ENCODE peak calls at places on chromosomes 1 and 21, in four cellular contexts. M is dorsolateral prefrontal cortex, I is suprapubic skin, X is GM20000. C is an unnamed sample.

GRCh38 chr1:150536836-150537731 is 12.1 kb upstream of the ADAMTSL4 start:
- DNase-seq in M (no peak), I (no peak), X (no peak), C (no peak)

GRCh38 chr1:55833452-55834160 is 618.4 kb upstream of the USP24 start:
- DNase-seq in M (no peak), I (no peak), X (no peak), C (peak)

GRCh38 chr1:155324717-155325595 is 4.3 kb downstream of the RUSC1 start:
- DNase-seq in M (no peak), I (peak), X (peak), C (peak)

GRCh38 chr1:58456470-58456869 is 90.1 kb downstream of the OMA1 start:
- DNase-seq in M (no peak), I (no peak), X (no peak), C (peak)

GRCh38 chr21:27653481-27653880 is 686.6 kb upstream of the ADAMTS5 start:
- DNase-seq in M (no peak), I (no peak), X (no peak), C (no peak)

GRCh38 chr1:161732319-161732718 is 11.0 kb downstream of the FCRLB start:
- DNase-seq in M (no peak), I (no peak), X (no peak), C (no peak)

GRCh38 chr1:41238311-41239094 is 3.6 kb downstream of the SCMH1 start:
- DNase-seq in M (no peak), I (no peak), X (no peak), C (no peak)

GRCh38 chr1:48236716-48237470 is 14.4 kb downstream of the SLC5A9 start:
- DNase-seq in M (no peak), I (peak), X (peak), C (peak)

GRCh38 chr1:82903626-82904025 is 1095.3 kb downstream of the TTLL7 start:
- DNase-seq in M (no peak), I (no peak), X (no peak), C (no peak)

GRCh38 chr1:27915082-27915575 is 19.7 kb upstream of the SMPDL3B start:
- DNase-seq in M (no peak), I (no peak), X (no peak), C (no peak)

GRCh38 chr1:160942926-160943325 is 11.7 kb downstream of the ITLN2 start:
- DNase-seq in M (no peak), I (no peak), X (no peak), C (no peak)

GRCh38 chr1:83626603-83627002 is 372.3 kb downstream of the TTLL7 start:
- DNase-seq in M (no peak), I (no peak), X (no peak), C (no peak)

GRCh38 chr1:14810631-14811325 is 212.3 kb downstream of the KAZN start:
- DNase-seq in M (no peak), I (no peak), X (no peak), C (peak)

GRCh38 chr1:193339396-193339795 is 153.0 kb upstream of the B3GALT2 start:
- DNase-seq in M (no peak), I (no peak), X (no peak), C (no peak)

GRCh38 chr1:45953934-45954333 is 150.5 kb downstream of the MAST2 start:
- DNase-seq in M (no peak), I (no peak), X (no peak), C (peak)

GRCh38 chr1:24825174-24825573 is 79.9 kb downstream of the CLIC4 start:
- DNase-seq in M (no peak), I (no peak), X (no peak), C (no peak)

GRCh38 chr1:24201941-24202440 is 14.9 kb upstream of the IFNLR1 start:
- DNase-seq in M (peak), I (peak), X (peak), C (peak)

GRCh38 chr1:183234660-183235476 is 48.8 kb downstream of the LAMC2 start:
- DNase-seq in M (peak), I (peak), X (no peak), C (peak)

GRCh38 chr1:145871994-145872411 is 13.1 kb upstream of the PIAS3 start:
- DNase-seq in M (peak), I (no peak), X (peak), C (peak)

GRCh38 chr1:37153701-37154100 is 119.4 kb upstream of the GRIK3 start:
- DNase-seq in M (no peak), I (no peak), X (no peak), C (no peak)

GRCh38 chr1:22677861-22678521 is 25.0 kb downstream of the C1QB start:
- DNase-seq in M (no peak), I (no peak), X (no peak), C (no peak)

GRCh38 chr1:41404308-41404755 is 43.1 kb downstream of the FOXO6 start:
- DNase-seq in M (peak), I (no peak), X (no peak), C (no peak)

GRCh38 chr1:97013904-97014303 is 292.3 kb downstream of the PTBP2 start:
- DNase-seq in M (no peak), I (no peak), X (no peak), C (peak)

GRCh38 chr1:185567006-185567405 is 167.2 kb upstream of the HMCN1 start:
- DNase-seq in M (no peak), I (no peak), X (peak), C (peak)

GRCh38 chr1:87093286-87093685 is 178.9 kb downstream of the HS2ST1 start:
- DNase-seq in M (no peak), I (no peak), X (no peak), C (no peak)

GRCh38 chr1:227542153-227543120 is 20.9 kb upstream of the ZNF678 start:
- DNase-seq in M (peak), I (peak), X (peak), C (peak)

GRCh38 chr1:230572121-230573083 is 69.9 kb upstream of the COG2 start:
- DNase-seq in M (no peak), I (no peak), X (no peak), C (no peak)

GRCh38 chr1:245556057-245556456 is 401.3 kb downstream of the KIF26B start:
- DNase-seq in M (no peak), I (no peak), X (no peak), C (no peak)

GRCh38 chr1:209158851-209159250 is 424.7 kb upstream of the CAMK1G start:
- DNase-seq in M (no peak), I (no peak), X (no peak), C (no peak)

GRCh38 chr1:160629286-160630210 is 17.3 kb downstream of the SLAMF1 start:
- DNase-seq in M (peak), I (no peak), X (no peak), C (no peak)

GRCh38 chr1:111912116-111912515 is 77.4 kb downstream of the KCND3 start:
- DNase-seq in M (no peak), I (no peak), X (no peak), C (no peak)

GRCh38 chr1:45356186-45356585 is 15.9 kb upstream of the MUTYH start:
- DNase-seq in M (no peak), I (no peak), X (no peak), C (no peak)

GRCh38 chr1:182783068-182783467 is 6.5 kb upstream of the NPL start:
- DNase-seq in M (no peak), I (no peak), X (no peak), C (no peak)

GRCh38 chr1:116763787-116764465 is 9.7 kb downstream of the CD2 start:
- DNase-seq in M (no peak), I (no peak), X (no peak), C (no peak)

GRCh38 chr1:164712131-164713031 is 153.4 kb downstream of the PBX1 start:
- DNase-seq in M (no peak), I (no peak), X (no peak), C (peak)

GRCh38 chr1:212062832-212063438 is 27.4 kb downstream of the DTL start:
- DNase-seq in M (no peak), I (no peak), X (peak), C (peak)

GRCh38 chr1:8329439-8329838 is 11.5 kb downstream of the SLC45A1 start:
- DNase-seq in M (no peak), I (no peak), X (no peak), C (no peak)

GRCh38 chr1:6627841-6628545 is 3.3 kb downstream of the THAP3 start:
- DNase-seq in M (no peak), I (no peak), X (no peak), C (no peak)

GRCh38 chr1:6627031-6627430 is 2.4 kb downstream of the THAP3 start:
- DNase-seq in M (no peak), I (no peak), X (no peak), C (no peak)

GRCh38 chr1:6624712-6625578 is at the start of gene THAP3:
- DNase-seq in M (peak), I (peak), X (peak), C (peak)

GRCh38 chr1:6623269-6623965 is 1.3 kb upstream of the THAP3 start:
- DNase-seq in M (no peak), I (no peak), X (no peak), C (no peak)

DNA sequence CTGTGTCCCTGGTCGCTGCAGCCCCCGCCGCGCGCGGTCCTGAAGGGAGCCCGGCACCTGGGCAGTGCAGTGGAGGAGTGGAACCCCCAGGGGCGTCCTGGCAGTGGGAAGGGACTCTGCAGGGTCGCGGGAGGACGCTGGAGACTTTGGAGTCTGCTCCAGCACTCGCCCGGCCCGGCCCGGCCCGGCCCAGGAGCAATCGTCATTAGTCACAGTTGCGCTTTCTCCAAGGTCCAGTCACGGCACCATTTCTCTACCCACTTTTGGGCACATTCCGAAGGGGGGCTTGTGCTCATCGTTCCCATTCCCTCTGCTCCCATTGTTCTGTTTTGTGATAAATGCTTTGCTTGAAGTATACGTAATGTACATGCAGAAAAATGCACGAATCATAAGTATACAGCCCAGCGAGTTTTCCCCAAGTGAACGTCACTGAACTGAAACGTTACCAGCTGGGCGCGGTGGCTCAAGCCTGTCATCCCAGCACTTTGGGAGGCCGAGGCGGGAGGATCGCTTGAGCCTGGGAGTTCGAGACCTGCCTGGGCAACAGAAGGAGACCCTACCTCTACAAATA is 996 bp downstream of the THAP3 start:
- DNase-seq in M (no peak), I (no peak), X (peak), C (peak)
- TF ChIP-seq CTCF in M (no peak), I (no peak), X (no peak), C (no peak)

GRCh38 chr1:178492341-178492740 is 4.4 kb downstream of the CLEC20A start:
- DNase-seq in M (no peak), I (no peak), X (no peak), C (no peak)
- TF ChIP-seq CTCF in M (no peak), I (no peak), X (no peak), C (no peak)

GRCh38 chr1:186806477-186806876 is 22.3 kb upstream of the PLA2G4A start:
- DNase-seq in M (no peak), I (no peak), X (peak), C (peak)
- TF ChIP-seq CTCF in M (no peak), I (no peak), X (peak), C (peak)

GRCh38 chr21:45766501-45766900 is 123.0 kb downstream of the PCBP3 start:
- DNase-seq in M (no peak), I (no peak), X (no peak), C (no peak)

GRCh38 chr21:45765375-45765774 is 121.8 kb downstream of the PCBP3 start:
- DNase-seq in M (no peak), I (no peak), X (no peak), C (no peak)

GRCh38 chr21:45766055-45766454 is 122.5 kb downstream of the PCBP3 start:
- DNase-seq in M (no peak), I (no peak), X (no peak), C (no peak)

GRCh38 chr21:45763506-45763905 is 120.0 kb downstream of the PCBP3 start:
- DNase-seq in M (no peak), I (no peak), X (no peak), C (no peak)

GRCh38 chr21:45764792-45765191 is 121.3 kb downstream of the PCBP3 start:
- DNase-seq in M (no peak), I (no peak), X (peak), C (no peak)
- TF ChIP-seq CTCF in M (no peak), I (no peak), X (no peak), C (no peak)

DNA sequence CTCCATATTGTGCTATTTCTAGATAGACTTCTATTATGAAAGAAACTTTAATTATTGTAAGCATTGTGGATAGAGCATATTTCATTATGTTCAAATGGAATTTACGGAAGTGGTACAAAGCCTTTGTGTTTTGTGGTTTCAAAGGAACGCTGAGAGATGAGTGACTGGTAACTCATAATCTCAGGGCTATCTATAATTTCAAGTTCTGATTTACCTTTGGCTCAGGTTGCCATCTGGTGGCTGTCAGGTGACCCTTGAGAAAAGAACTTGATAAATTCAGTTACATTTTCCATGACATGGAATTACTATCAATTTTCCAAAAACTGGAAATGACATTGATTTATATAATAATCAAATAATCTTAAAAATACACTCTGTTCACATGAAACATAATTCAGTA is 12.2 kb downstream of the NTNG1 start:
- DNase-seq in M (no peak), I (no peak), X (no peak), C (no peak)
- TF ChIP-seq CTCF in M (no peak), I (no peak), X (no peak), C (no peak)

C was measured in fibroblast of the aortic adventitia.